ENCODE peak calls at places on chromosomes 16 and 17, in ten cellular contexts. P, A, U, F, B, O, Q, H, J and N are unnamed samples.

GRCh38 chr16:89210904-89211515 is 6.5 kb upstream of the ZNF778 start:
- DNase-seq in P (peak), A (no peak), U (no peak), F (no peak), B (no peak), O (no peak), Q (no peak), H (no peak), J (no peak), N (no peak)

GRCh38 chr16:11367483-11367906 is 22.2 kb downstream of the RMI2 start:
- DNase-seq in P (no peak), A (no peak), U (no peak), F (no peak), B (no peak), O (no peak), Q (no peak), H (no peak), J (no peak), N (no peak)

GRCh38 chr17:65559802-65560627 is 1.4 kb downstream of the AXIN2 start:
- DNase-seq in P (no peak), A (no peak), U (peak), F (peak), B (peak), O (peak), Q (peak), H (no peak), J (peak), N (no peak)

GRCh38 chr16:14196539-14196938 is 125.4 kb downstream of the MRTFB start:
- DNase-seq in P (no peak), A (no peak), U (no peak), F (no peak), B (no peak), O (no peak), Q (no peak), H (no peak), J (no peak), N (no peak)

GRCh38 chr16:63201851-63202250 is 1165.6 kb upstream of the CDH8 start:
- DNase-seq in P (no peak), A (no peak), U (no peak), F (no peak), B (no peak), O (no peak), Q (no peak), H (no peak), J (no peak), N (no peak)

GRCh38 chr17:8056232-8056975 is 17.5 kb downstream of the ALOX15B start:
- DNase-seq in P (peak), A (peak), U (peak), F (no peak), B (peak), O (peak), Q (peak), H (peak), J (no peak), N (peak)

GRCh38 chr17:58529275-58529674 is 14.8 kb upstream of the MTMR4 start:
- DNase-seq in P (no peak), A (peak), U (peak), F (no peak), B (no peak), O (no peak), Q (no peak), H (no peak), J (no peak), N (no peak)

GRCh38 chr17:80874866-80875445 is 116.7 kb upstream of the CHMP6 start:
- DNase-seq in P (no peak), A (no peak), U (no peak), F (no peak), B (no peak), O (no peak), Q (no peak), H (no peak), J (no peak), N (no peak)

GRCh38 chr17:31388770-31389672 is 2.5 kb upstream of the RAB11FIP4 start:
- DNase-seq in P (no peak), A (peak), U (peak), F (peak), B (peak), O (no peak), Q (peak), H (no peak), J (peak), N (no peak)

GRCh38 chr17:68963958-68964357 is 8.8 kb upstream of the ABCA8 start:
- DNase-seq in P (peak), A (no peak), U (no peak), F (no peak), B (no peak), O (no peak), Q (no peak), H (no peak), J (no peak), N (no peak)

GRCh38 chr17:43772877-43773648 is 5.7 kb downstream of the DUSP3 start:
- DNase-seq in P (no peak), A (no peak), U (peak), F (no peak), B (no peak), O (peak), Q (no peak), H (no peak), J (no peak), N (no peak)

GRCh38 chr16:49012961-49013726 is 268.5 kb downstream of the CBLN1 start:
- DNase-seq in P (no peak), A (peak), U (peak), F (no peak), B (peak), O (no peak), Q (no peak), H (no peak), J (no peak), N (no peak)

GRCh38 chr16:46996952-46997458 is 23.5 kb upstream of the DNAJA2 start:
- DNase-seq in P (no peak), A (no peak), U (no peak), F (no peak), B (no peak), O (no peak), Q (no peak), H (no peak), J (no peak), N (no peak)

GRCh38 chr16:78988361-78988992 is 612.1 kb downstream of the MAF start:
- DNase-seq in P (no peak), A (no peak), U (peak), F (no peak), B (no peak), O (no peak), Q (no peak), H (no peak), J (no peak), N (no peak)

GRCh38 chr16:2288701-2289100 is 20.8 kb upstream of the RNPS1 start:
- DNase-seq in P (no peak), A (no peak), U (peak), F (no peak), B (no peak), O (no peak), Q (no peak), H (no peak), J (no peak), N (no peak)

GRCh38 chr17:41393294-41393693 is 4.1 kb downstream of the KRT31 start:
- DNase-seq in P (no peak), A (no peak), U (peak), F (no peak), B (peak), O (no peak), Q (no peak), H (no peak), J (no peak), N (no peak)

GRCh38 chr16:85759631-85760419 is 8.9 kb upstream of the C16orf74 start:
- DNase-seq in P (no peak), A (no peak), U (peak), F (no peak), B (no peak), O (no peak), Q (no peak), H (no peak), J (no peak), N (no peak)

GRCh38 chr17:10771142-10771541 is 32.8 kb downstream of the TMEM238L start:
- DNase-seq in P (no peak), A (no peak), U (peak), F (no peak), B (no peak), O (no peak), Q (no peak), H (no peak), J (no peak), N (no peak)

GRCh38 chr17:33202011-33202410 is 91.1 kb downstream of the ASIC2 start:
- DNase-seq in P (no peak), A (no peak), U (peak), F (no peak), B (no peak), O (no peak), Q (no peak), H (no peak), J (no peak), N (no peak)

GRCh38 chr17:75205793-75206163 is 299 bp downstream of the NUP85 start:
- DNase-seq in P (no peak), A (no peak), U (no peak), F (no peak), B (no peak), O (no peak), Q (no peak), H (no peak), J (no peak), N (no peak)

GRCh38 chr17:54932711-54933110 is 32.1 kb downstream of the TOM1L1 start:
- DNase-seq in P (peak), A (no peak), U (no peak), F (no peak), B (no peak), O (no peak), Q (no peak), H (no peak), J (no peak), N (no peak)

GRCh38 chr17:4485676-4486646 is 12.7 kb upstream of the SPNS2 start:
- DNase-seq in P (no peak), A (no peak), U (peak), F (no peak), B (no peak), O (no peak), Q (no peak), H (no peak), J (no peak), N (no peak)

GRCh38 chr17:15255713-15256454 is 9.2 kb downstream of the PMP22 start:
- DNase-seq in P (peak), A (no peak), U (no peak), F (no peak), B (peak), O (no peak), Q (no peak), H (no peak), J (no peak), N (peak)

GRCh38 chr16:3140603-3141427 is 6.0 kb downstream of the ZNF213 start:
- DNase-seq in P (no peak), A (no peak), U (no peak), F (no peak), B (no peak), O (no peak), Q (no peak), H (no peak), J (no peak), N (no peak)

GRCh38 chr17:40596261-40596919 is 31.1 kb upstream of the CCR7 start:
- DNase-seq in P (peak), A (no peak), U (peak), F (no peak), B (no peak), O (no peak), Q (peak), H (no peak), J (no peak), N (no peak)

GRCh38 chr16:77782694-77783093 is 5.7 kb upstream of the VAT1L start:
- DNase-seq in P (peak), A (no peak), U (no peak), F (no peak), B (no peak), O (no peak), Q (no peak), H (no peak), J (no peak), N (no peak)
- TF ChIP-seq CTCF in P (peak), A (peak), U (peak), F (peak), B (no peak), O (no peak), Q (no peak), H (no peak), J (peak), N (peak)

DNA sequence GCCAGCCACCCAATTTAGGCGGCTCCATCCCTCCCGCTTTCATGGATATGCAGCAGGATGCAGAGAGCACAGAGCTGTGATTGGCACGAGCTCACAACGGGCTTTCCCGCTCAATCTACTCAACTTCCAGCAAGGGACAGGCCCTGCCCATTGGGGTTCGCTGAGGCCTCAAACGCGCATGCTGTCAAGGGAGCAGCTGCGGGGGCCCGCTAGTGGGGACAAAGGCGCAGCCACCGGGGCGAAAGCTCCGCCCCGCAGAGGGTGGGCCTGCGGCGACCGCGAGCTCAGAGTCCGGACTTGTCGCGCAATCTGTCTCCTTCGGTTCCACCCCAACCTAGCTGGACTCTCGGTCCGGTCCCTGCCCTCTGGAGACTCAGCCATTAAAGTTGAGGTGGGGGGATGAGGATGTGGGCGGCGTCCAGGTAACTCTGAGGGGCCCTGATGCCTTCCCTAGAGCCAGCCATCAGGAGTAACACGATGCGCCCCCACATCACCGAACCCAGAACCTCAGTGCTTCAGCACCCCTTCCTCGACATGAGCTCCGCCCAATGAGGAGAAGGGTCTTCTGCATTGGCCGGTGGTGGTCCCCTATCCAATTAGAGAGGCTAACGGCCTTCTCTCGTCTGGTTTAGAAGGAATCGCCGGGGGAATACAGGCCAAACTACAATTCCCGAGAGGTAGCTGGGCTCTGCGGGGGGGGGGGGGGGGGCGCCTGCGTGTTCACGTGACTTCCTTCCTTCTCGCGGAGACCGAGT is 489 bp upstream of the NFATC3 start:
- DNase-seq in P (peak), A (peak), U (peak), F (peak), B (peak), O (peak), Q (peak), H (peak), J (peak), N (peak)
- TF ChIP-seq CTCF in P (no peak), A (no peak), U (no peak), F (peak), B (no peak), O (peak), Q (peak), H (no peak), J (peak), N (no peak)

GRCh38 chr17:5789443-5789842 is 205.1 kb upstream of the NLRP1 start:
- DNase-seq in P (no peak), A (no peak), U (no peak), F (no peak), B (peak), O (no peak), Q (no peak), H (peak), J (peak), N (no peak)
- TF ChIP-seq CTCF in P (no peak), A (no peak), U (no peak), F (no peak), B (no peak), O (no peak), Q (no peak), H (no peak), J (no peak), N (no peak)

DNA sequence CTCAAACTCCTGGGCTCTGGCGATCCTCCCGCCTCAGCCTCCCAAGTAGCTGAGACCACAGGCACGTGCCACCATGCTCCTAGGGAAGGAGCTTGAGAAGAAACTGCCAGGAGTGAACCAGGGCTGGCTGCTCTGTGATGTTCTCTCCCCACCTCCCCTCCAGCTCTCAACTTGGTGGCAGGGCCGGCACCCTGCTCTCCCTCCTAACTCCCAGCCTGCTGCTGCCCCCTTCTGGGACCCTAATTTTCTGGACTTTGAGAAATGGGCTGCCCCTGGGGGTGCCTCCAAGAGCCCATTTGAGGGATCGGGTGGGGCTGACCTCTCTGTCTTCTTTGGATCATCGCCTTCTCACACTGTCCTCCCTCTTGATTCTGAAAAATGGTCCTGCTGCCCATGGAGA is 14.9 kb upstream of the STAT3 start:
- DNase-seq in P (no peak), A (no peak), U (peak), F (peak), B (no peak), O (no peak), Q (no peak), H (no peak), J (no peak), N (no peak)
- TF ChIP-seq CTCF in P (peak), A (peak), U (peak), F (peak), B (peak), O (no peak), Q (no peak), H (no peak), J (peak), N (peak)

GRCh38 chr17:76278268-76278908 is 13.2 kb downstream of the UBALD2 start:
- DNase-seq in P (no peak), A (no peak), U (no peak), F (no peak), B (no peak), O (no peak), Q (no peak), H (no peak), J (no peak), N (no peak)

GRCh38 chr17:76278952-76279741 is 14.0 kb downstream of the UBALD2 start:
- DNase-seq in P (peak), A (peak), U (peak), F (peak), B (peak), O (peak), Q (peak), H (peak), J (peak), N (peak)

GRCh38 chr17:76280650-76281049 is 15.5 kb downstream of the UBALD2 start:
- DNase-seq in P (no peak), A (no peak), U (no peak), F (no peak), B (no peak), O (no peak), Q (no peak), H (no peak), J (no peak), N (no peak)

GRCh38 chr17:76281573-76282371 is 16.6 kb downstream of the UBALD2 start:
- DNase-seq in P (no peak), A (no peak), U (no peak), F (no peak), B (no peak), O (no peak), Q (peak), H (no peak), J (no peak), N (no peak)

DNA sequence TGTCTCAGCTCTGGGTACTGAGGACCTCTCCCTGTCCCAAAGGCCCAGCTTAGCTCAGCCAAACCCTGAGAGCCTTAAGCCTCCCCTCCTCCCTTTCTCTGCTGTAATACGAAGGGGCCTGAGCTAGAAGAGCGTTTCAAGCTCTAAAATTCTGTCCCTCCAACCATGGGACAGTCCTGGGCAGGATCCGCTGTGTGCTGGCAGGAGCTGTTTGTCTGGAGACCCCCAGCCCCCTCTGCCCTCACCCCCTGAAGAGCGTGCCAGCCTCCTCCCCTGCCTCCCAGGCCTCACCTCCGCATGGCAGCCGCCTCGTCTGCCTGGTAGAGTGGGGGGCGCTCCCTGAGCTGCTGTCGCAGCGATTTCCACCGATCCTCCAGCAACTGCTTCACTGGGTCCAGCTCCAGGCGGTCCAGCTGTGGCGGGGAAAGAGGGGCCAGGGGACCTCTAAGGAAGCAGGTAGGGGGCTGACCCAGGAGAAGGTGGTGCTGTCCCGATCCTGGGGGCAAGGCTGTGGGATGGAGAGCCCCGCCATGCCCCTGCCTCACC is 14.7 kb downstream of the UBALD2 start:
- DNase-seq in P (no peak), A (no peak), U (no peak), F (no peak), B (no peak), O (no peak), Q (no peak), H (no peak), J (no peak), N (no peak)
- TF ChIP-seq CTCF in P (no peak), A (no peak), U (no peak), F (no peak), B (no peak), O (no peak), Q (no peak), H (no peak), J (peak), N (no peak)

GRCh38 chr16:27976990-27977389 is 86.5 kb downstream of the GSG1L start:
- DNase-seq in P (no peak), A (no peak), U (no peak), F (no peak), B (no peak), O (no peak), Q (no peak), H (no peak), J (no peak), N (no peak)

GRCh38 chr16:27973678-27974077 is 89.8 kb downstream of the GSG1L start:
- DNase-seq in P (no peak), A (no peak), U (no peak), F (no peak), B (no peak), O (no peak), Q (no peak), H (no peak), J (no peak), N (no peak)

GRCh38 chr16:27969574-27969973 is 93.9 kb downstream of the GSG1L start:
- DNase-seq in P (peak), A (no peak), U (no peak), F (no peak), B (no peak), O (no peak), Q (no peak), H (no peak), J (no peak), N (peak)

GRCh38 chr16:27974896-27975540 is 88.5 kb downstream of the GSG1L start:
- DNase-seq in P (no peak), A (no peak), U (no peak), F (no peak), B (no peak), O (no peak), Q (no peak), H (no peak), J (no peak), N (no peak)

DNA sequence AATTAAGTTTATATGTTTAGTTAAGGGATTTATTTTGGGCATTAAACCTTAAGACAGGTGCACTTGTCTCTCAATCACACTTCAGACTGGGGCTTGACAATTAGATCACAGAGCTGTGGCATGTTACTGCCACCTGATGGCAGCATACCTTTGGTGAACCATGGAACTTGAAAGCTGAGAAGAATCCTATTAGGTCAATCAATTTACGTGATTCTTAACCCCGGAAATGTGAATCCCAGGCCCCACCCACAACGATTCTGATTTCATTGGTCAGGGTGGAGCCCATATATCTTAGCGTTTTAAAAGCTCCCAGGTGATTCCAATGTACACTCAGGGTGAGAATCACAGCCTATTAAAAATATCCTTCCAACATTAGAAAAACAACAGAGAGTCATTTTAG is 91.0 kb downstream of the GSG1L start:
- DNase-seq in P (peak), A (no peak), U (peak), F (peak), B (peak), O (no peak), Q (peak), H (peak), J (no peak), N (peak)
- TF ChIP-seq CTCF in P (peak), A (peak), U (peak), F (peak), B (no peak), O (peak), Q (peak), H (no peak), J (peak), N (peak)

GRCh38 chr16:66479661-66480264 is 52.7 kb downstream of the BEAN1 start:
- DNase-seq in P (no peak), A (no peak), U (peak), F (no peak), B (no peak), O (no peak), Q (no peak), H (peak), J (no peak), N (no peak)
- TF ChIP-seq CTCF in P (no peak), A (no peak), U (no peak), F (no peak), B (no peak), O (no peak), Q (no peak), H (no peak), J (no peak), N (no peak)